ENCODE peak calls at places on chromosomes 7 and 10, in five cellular contexts. H is PC-3, Z is OCI-LY7, U is neural progenitor cell, C is GM23248. W is an unnamed sample.

GRCh38 chr7:2969398-2970306 is 74.0 kb downstream of the CARD11 start:
- DNase-seq in Z (no peak), U (no peak), H (no peak), C (no peak), W (no peak)

GRCh38 chr7:107138696-107139420 is 29.9 kb upstream of the HBP1 start:
- DNase-seq in U (no peak), Z (no peak), C (no peak), H (no peak), W (no peak)

GRCh38 chr7:42994096-42994495 is 61.9 kb downstream of the MRPL32 start:
- DNase-seq in C (no peak), U (no peak), H (peak), Z (no peak), W (no peak)

GRCh38 chr10:5895804-5896203 is 5.8 kb downstream of the FBH1 start:
- DNase-seq in Z (peak), U (peak), C (no peak), H (no peak), W (no peak)

GRCh38 chr10:97974108-97974507 is 56.3 kb downstream of the CRTAC1 start:
- DNase-seq in H (no peak), C (no peak), Z (no peak), U (peak), W (no peak)

GRCh38 chr10:34252111-34252510 is 563.0 kb downstream of the PARD3 start:
- DNase-seq in U (no peak), C (no peak), H (peak), Z (no peak), W (peak)

GRCh38 chr7:130063036-130063435 is 7.3 kb upstream of the KLHDC10 start:
- DNase-seq in H (peak), U (peak), C (peak), Z (peak), W (peak)

GRCh38 chr7:156639426-156640256 is 933 bp upstream of the RNF32 start:
- DNase-seq in C (peak), Z (no peak), H (no peak), U (peak), W (no peak)

GRCh38 chr10:17023386-17024298 is 106.0 kb downstream of the CUBN start:
- DNase-seq in Z (peak), U (peak), C (peak), H (peak), W (peak)

GRCh38 chr7:55573234-55573504 is 867 bp upstream of the VOPP1 start:
- DNase-seq in C (no peak), Z (no peak), U (no peak), H (no peak), W (no peak)

GRCh38 chr7:55575733-55576132 is 3.4 kb upstream of the VOPP1 start:
- DNase-seq in Z (no peak), U (no peak), C (no peak), H (no peak), W (no peak)

GRCh38 chr7:55575098-55575497 is 2.8 kb upstream of the VOPP1 start:
- DNase-seq in Z (no peak), C (no peak), U (no peak), H (no peak), W (no peak)

GRCh38 chr7:55573526-55573925 is 1.2 kb upstream of the VOPP1 start:
- DNase-seq in Z (no peak), C (peak), U (no peak), H (peak), W (no peak)

DNA sequence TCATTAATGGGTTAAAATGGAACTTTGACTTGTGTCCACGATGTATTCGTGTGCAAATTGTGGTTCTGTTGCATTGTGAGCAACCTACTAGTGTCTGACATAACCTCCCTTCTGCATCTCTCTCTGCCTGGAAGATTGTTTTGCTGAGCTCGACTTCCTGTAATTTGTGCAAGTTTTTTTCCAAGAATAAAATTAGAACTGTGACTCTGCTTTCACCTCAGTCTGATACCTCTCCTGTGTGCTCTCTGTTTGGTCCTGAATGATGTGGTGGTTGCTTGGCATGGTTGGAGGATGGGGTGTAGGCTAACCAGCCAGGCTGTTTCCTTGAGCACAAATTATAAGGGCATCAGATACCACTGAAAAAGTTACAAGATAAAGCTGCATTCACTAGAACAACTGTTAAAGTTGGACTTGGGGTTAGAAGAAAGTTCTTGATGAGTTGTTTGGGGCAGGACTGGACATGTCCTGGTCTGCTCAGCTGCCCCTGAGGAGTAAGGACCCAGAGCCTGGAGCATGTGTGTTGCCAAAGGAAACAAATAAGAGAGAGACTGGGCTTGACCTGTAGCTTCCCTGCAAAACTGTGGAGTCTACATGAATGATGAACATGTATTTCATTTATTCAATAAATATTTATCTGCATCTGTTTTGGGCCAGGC is 1.9 kb upstream of the VOPP1 start:
- DNase-seq in H (no peak), U (no peak), Z (no peak), C (peak), W (no peak)
- TF ChIP-seq EZH2phosphoT487 in H (no peak), U (no peak), Z (no peak), C (no peak), W (no peak)

GRCh38 chr7:57198801-57199200 is 66.6 kb upstream of the ZNF479 start:
- DNase-seq in U (no peak), Z (no peak), H (no peak), C (no peak), W (no peak)
- TF ChIP-seq EZH2phosphoT487 in U (no peak), Z (no peak), H (no peak), C (no peak), W (no peak)

GRCh38 chr7:24366901-24367300 is 82.9 kb downstream of the NPY start:
- DNase-seq in U (no peak), C (no peak), H (no peak), Z (no peak), W (no peak)
- TF ChIP-seq EZH2phosphoT487 in U (no peak), C (no peak), H (no peak), Z (no peak), W (no peak)

DNA sequence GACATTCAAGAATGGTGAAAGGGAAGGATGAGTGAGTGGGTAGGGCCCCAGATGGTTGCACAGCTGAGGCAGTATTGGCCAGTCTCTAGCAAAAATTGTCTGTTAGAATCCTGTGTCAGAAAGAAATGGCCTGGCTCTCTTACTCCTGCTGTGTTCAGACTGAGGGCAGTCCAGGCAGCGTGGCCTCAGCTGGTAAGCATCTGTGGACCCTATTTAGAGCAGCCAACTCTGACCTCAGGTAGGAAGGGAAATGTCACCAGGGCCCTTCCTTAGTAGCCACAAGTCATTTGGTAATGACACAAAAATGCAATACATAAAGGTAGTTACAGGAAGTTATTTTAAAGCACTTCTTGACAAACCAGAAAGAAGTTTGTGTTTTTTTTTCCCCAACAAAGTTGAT is 1194.7 kb downstream of the CNTNAP2 start:
- DNase-seq in C (no peak), H (no peak), U (no peak), Z (no peak), W (no peak)
- TF ChIP-seq EZH2phosphoT487 in C (no peak), H (no peak), U (no peak), Z (no peak), W (no peak)

GRCh38 chr7:27647489-27647888 is 15.2 kb downstream of the HIBADH start:
- DNase-seq in U (no peak), Z (no peak), H (no peak), C (no peak), W (no peak)

GRCh38 chr7:27652518-27652917 is 10.2 kb downstream of the HIBADH start:
- DNase-seq in U (peak), C (no peak), Z (no peak), H (no peak), W (no peak)

GRCh38 chr7:27655184-27655583 is 7.5 kb downstream of the HIBADH start:
- DNase-seq in H (no peak), C (no peak), Z (no peak), U (no peak), W (no peak)

GRCh38 chr7:27650283-27650682 is 12.4 kb downstream of the HIBADH start:
- DNase-seq in Z (no peak), U (no peak), C (no peak), H (no peak), W (no peak)

DNA sequence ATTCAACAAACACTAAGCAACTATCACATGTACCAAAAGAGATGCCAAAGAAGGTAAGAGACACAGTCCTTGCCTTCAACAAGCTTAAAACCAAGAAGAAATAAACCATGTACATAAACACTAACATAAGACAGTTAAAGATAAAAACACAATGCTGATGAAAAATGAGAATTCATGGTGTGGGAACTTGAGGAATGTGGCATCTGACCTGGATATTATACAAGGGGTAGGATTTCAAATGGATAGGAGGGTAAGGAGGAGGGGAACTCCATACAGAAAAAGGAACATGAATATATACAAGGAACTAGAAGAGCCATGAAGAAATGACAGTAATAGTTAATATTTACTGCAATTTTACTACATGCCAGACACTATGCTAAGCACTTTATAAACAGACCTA is 11.0 kb downstream of the HIBADH start:
- DNase-seq in U (no peak), H (peak), Z (no peak), C (no peak), W (no peak)
- TF ChIP-seq EZH2phosphoT487 in U (no peak), H (no peak), Z (no peak), C (no peak), W (no peak)

GRCh38 chr7:137695942-137696341 is 150.8 kb downstream of the DGKI start:
- DNase-seq in U (no peak), C (no peak), H (no peak), Z (no peak), W (peak)
- TF ChIP-seq EZH2phosphoT487 in U (no peak), C (no peak), H (no peak), Z (no peak), W (no peak)

GRCh38 chr10:72834183-72834825 is 59.2 kb upstream of the OIT3 start:
- DNase-seq in C (peak), Z (peak), H (peak), U (peak), W (peak)

GRCh38 chr10:72828294-72828693 is 65.2 kb upstream of the OIT3 start:
- DNase-seq in C (no peak), U (no peak), H (no peak), Z (no peak), W (no peak)

GRCh38 chr10:72832701-72833100 is 60.8 kb upstream of the OIT3 start:
- DNase-seq in C (no peak), H (no peak), Z (no peak), U (no peak), W (no peak)

GRCh38 chr10:72831696-72832355 is 61.7 kb upstream of the OIT3 start:
- DNase-seq in Z (no peak), C (no peak), H (no peak), U (no peak), W (no peak)

GRCh38 chr10:72830625-72831024 is 62.9 kb upstream of the OIT3 start:
- DNase-seq in C (no peak), U (no peak), H (no peak), Z (no peak), W (no peak)
- TF ChIP-seq EZH2phosphoT487 in C (no peak), U (no peak), H (peak), Z (no peak), W (no peak)

GRCh38 chr7:82382276-82382675 is 61.3 kb downstream of the CACNA2D1 start:
- DNase-seq in H (no peak), Z (no peak), U (peak), C (no peak), W (no peak)
- TF ChIP-seq EZH2phosphoT487 in H (no peak), Z (no peak), U (no peak), C (no peak), W (no peak)

GRCh38 chr7:69516208-69516820 is 82.0 kb upstream of the AUTS2 start:
- DNase-seq in C (no peak), U (no peak), H (no peak), Z (no peak), W (no peak)
- TF ChIP-seq EZH2phosphoT487 in C (no peak), U (no peak), H (no peak), Z (no peak), W (no peak)